ENCODE peak calls at places on chromosomes 2 and 18, in seven cellular contexts. R is IMR-90; O is CD4-positive, alpha-beta memory T cell; V is A549; A is spleen; L is mammary epithelial cell; G is CD8-positive, alpha-beta memory T cell. P is an unnamed sample.
A peak's percentile ranks its signal among the peaks of the same experiment; 100 is the strongest.

GRCh38 chr2:216721141-216721540 is 25.8 kb upstream of the IGFBP5 start:
- DNase-seq in V (no peak), R (no peak), A (no peak), L (no peak), G (no peak), O (no peak), P (no peak)

GRCh38 chr2:165647409-165647808 is 146.6 kb downstream of the GALNT3 start:
- DNase-seq in R (no peak), G (no peak), O (no peak), V (no peak), L (no peak), A (no peak), P (no peak)

GRCh38 chr2:29921560-29921915 is at the start of gene ALK:
- DNase-seq in A (peak; percentile 83), V (peak; percentile 87), L (peak; percentile 88), G (no peak), R (peak; percentile 59), O (peak; percentile 12), P (peak; percentile 95)

GRCh38 chr2:234453216-234453615 is 43.7 kb downstream of the ARL4C start:
- DNase-seq in G (no peak), A (no peak), V (no peak), L (peak; percentile 48), R (no peak), O (no peak), P (no peak)

GRCh38 chr2:128319773-128320608 is 1.3 kb upstream of the HS6ST1 start:
- DNase-seq in A (peak; percentile 85), G (no peak), V (no peak), R (no peak), L (no peak), O (no peak), P (no peak)

GRCh38 chr18:79680100-79680879 is 687 bp downstream of the CTDP1 start:
- DNase-seq in G (peak; percentile 57), O (peak; percentile 37), A (peak; percentile 93), L (peak; percentile 44), V (peak; percentile 51), R (peak; percentile 52), P (peak; percentile 76)

GRCh38 chr2:231421051-231421580 is 25.6 kb downstream of the B3GNT7 start:
- DNase-seq in G (no peak), A (peak; percentile 32), O (no peak), L (no peak), R (no peak), V (no peak), P (no peak)

GRCh38 chr2:11784747-11785610 is 38.5 kb downstream of the LPIN1 start:
- DNase-seq in A (peak; percentile 83), R (peak; percentile 63), O (peak; percentile 41), V (peak; percentile 65), L (peak; percentile 23), G (peak; percentile 13), P (peak; percentile 34)

GRCh38 chr18:33201509-33201926 is 239.0 kb downstream of the CCDC178 start:
- DNase-seq in V (no peak), G (no peak), A (no peak), O (no peak), R (no peak), L (peak; percentile 11), P (peak; percentile 20)

GRCh38 chr2:188811522-188811921 is 162.7 kb upstream of the COL3A1 start:
- DNase-seq in A (no peak), O (no peak), V (no peak), R (peak; percentile 81), L (peak; percentile 67), G (no peak), P (no peak)

GRCh38 chr2:30134582-30134981 is 12.2 kb upstream of the YPEL5 start:
- DNase-seq in O (no peak), R (no peak), A (no peak), L (no peak), V (no peak), G (no peak), P (no peak)

GRCh38 chr18:22221350-22221749 is 52.0 kb downstream of the GATA6 start:
- DNase-seq in L (no peak), A (no peak), G (peak; percentile 57), O (peak; percentile 6), R (no peak), V (no peak), P (no peak)

GRCh38 chr2:169363570-169364150 is 1.3 kb upstream of the LRP2 start:
- DNase-seq in G (peak; percentile 41), R (no peak), O (no peak), L (peak; percentile 1), V (peak; percentile 22), A (peak; percentile 79), P (peak; percentile 33)

GRCh38 chr18:48736316-48736715 is 197.5 kb downstream of the CTIF start:
- DNase-seq in G (no peak), A (no peak), L (no peak), V (no peak), O (no peak), R (no peak), P (no peak)

GRCh38 chr2:121080013-121080772 is 204.8 kb downstream of the TFCP2L1 start:
- DNase-seq in V (peak; percentile 56), A (no peak), O (peak; percentile 20), L (no peak), R (peak; percentile 34), G (no peak), P (peak; percentile 62)

GRCh38 chr2:173606619-173607305 is 252.1 kb downstream of the CDCA7 start:
- DNase-seq in V (no peak), L (no peak), G (no peak), A (no peak), R (no peak), O (no peak), P (no peak)

GRCh38 chr2:35822716-35823115 is 532.9 kb upstream of the CRIM1 start:
- DNase-seq in L (no peak), O (no peak), G (no peak), R (no peak), V (no peak), A (no peak), P (no peak)

GRCh38 chr18:12262748-12263147 is 8.6 kb downstream of the CIDEA start:
- DNase-seq in R (no peak), G (no peak), L (no peak), A (peak; percentile 64), V (no peak), O (no peak), P (no peak)

GRCh38 chr2:101961287-101962242 is 30.2 kb upstream of the IL1R2 start:
- DNase-seq in A (peak; percentile 83), L (no peak), G (no peak), O (no peak), R (peak; percentile 96), V (no peak), P (peak; percentile 54)

GRCh38 chr2:24009367-24009679 is 562 bp upstream of the MFSD2B start:
- DNase-seq in O (no peak), A (no peak), V (no peak), R (no peak), L (no peak), G (no peak), P (no peak)

GRCh38 chr2:31054383-31054782 is 83.9 kb downstream of the GALNT14 start:
- DNase-seq in A (no peak), O (no peak), V (no peak), L (no peak), R (no peak), G (no peak), P (no peak)

GRCh38 chr18:28729321-28729720 is 552.4 kb upstream of the CDH2 start:
- DNase-seq in V (no peak), O (no peak), G (no peak), A (no peak), L (peak; percentile 55), R (peak; percentile 45), P (no peak)

GRCh38 chr2:96427917-96428316 is 77.2 kb downstream of the NEURL3 start:
- DNase-seq in R (peak; percentile 70), G (no peak), A (no peak), V (peak; percentile 57), L (peak; percentile 96), O (no peak), P (no peak)

GRCh38 chr2:86044614-86045013 is 61.1 kb downstream of the POLR1A start:
- DNase-seq in O (no peak), A (no peak), R (no peak), V (no peak), L (no peak), G (no peak), P (no peak)

GRCh38 chr2:218645126-218645525 is 14.3 kb downstream of the ZNF142 start:
- DNase-seq in L (peak; percentile 40), R (peak; percentile 62), V (no peak), A (no peak), G (no peak), O (no peak), P (no peak)

GRCh38 chr2:218642786-218643185 is 16.6 kb downstream of the ZNF142 start:
- DNase-seq in O (no peak), A (no peak), R (no peak), V (no peak), L (no peak), G (no peak), P (no peak)

GRCh38 chr2:218643751-218644310 is 15.6 kb downstream of the ZNF142 start:
- DNase-seq in A (no peak), L (no peak), G (no peak), O (no peak), V (no peak), R (no peak), P (no peak)

GRCh38 chr2:218644721-218645120 is 14.7 kb downstream of the ZNF142 start:
- DNase-seq in R (no peak), O (no peak), V (no peak), L (no peak), A (no peak), G (no peak), P (peak; percentile 22)

DNA sequence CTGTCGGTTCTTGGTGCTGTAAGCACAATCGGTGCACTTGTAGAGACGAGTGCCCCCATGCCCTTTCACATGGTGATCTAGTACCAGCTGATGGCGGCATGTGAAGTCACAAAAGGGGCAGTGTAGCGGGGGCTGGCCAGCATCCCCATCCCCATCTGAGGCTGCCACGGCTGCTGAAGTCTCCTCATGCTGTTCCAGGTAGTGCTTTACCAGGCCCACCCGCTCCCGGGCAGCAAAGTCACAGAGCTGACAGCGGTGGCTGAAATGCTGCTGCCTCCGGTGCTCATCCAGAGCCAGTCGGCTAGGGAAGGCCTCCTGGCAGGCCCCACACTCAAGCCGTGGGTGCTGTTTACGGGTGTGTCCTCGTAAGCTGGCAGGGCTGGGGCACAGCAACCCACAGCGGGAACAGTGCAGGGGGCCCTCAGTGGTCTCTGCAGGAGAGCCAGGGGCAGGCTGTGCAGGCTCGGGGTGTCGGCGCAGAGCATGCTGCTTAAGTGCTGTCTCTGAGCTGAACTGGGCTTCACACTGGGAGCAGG is 17.2 kb downstream of the ZNF142 start:
- DNase-seq in G (no peak), R (no peak), V (no peak), L (no peak), A (no peak), O (no peak), P (no peak)
- H3K27ac ChIP-seq in G (no peak overlapping the region), R (no peak overlapping the region), V (no peak overlapping the region), L (no peak overlapping the region), A (no peak overlapping the region), O (no peak overlapping the region), P (no peak overlapping the region)

GRCh38 chr2:204110250-204111183 is 174.0 kb downstream of the ICOS start:
- DNase-seq in L (no peak), A (peak; percentile 79), V (no peak), G (peak; percentile 57), O (peak; percentile 33), R (no peak), P (no peak)
- H3K4me3 ChIP-seq in L (no peak overlapping the region), A (no peak overlapping the region), V (no peak overlapping the region), G (peak overlapping the region; percentile 53), O (peak overlapping the region; percentile 22), R (no peak overlapping the region), P (no peak overlapping the region)

GRCh38 chr18:7272268-7273049 is 41.6 kb downstream of the LRRC30 start:
- DNase-seq in G (no peak), V (peak; percentile 33), L (peak; percentile 56), A (no peak), O (no peak), R (peak; percentile 61), P (peak; percentile 75)
- H3K27ac ChIP-seq in G (no peak overlapping the region), V (peak overlapping the region; percentile 69), L (no peak overlapping the region), A (peak overlapping the region; percentile 73), O (no peak overlapping the region), R (no peak overlapping the region), P (no peak overlapping the region)

GRCh38 chr2:222423632-222424280 is 587 bp upstream of the SGPP2 start:
- DNase-seq in R (no peak), L (peak; percentile 66), O (peak; percentile 36), V (no peak), G (peak; percentile 25), A (no peak), P (no peak)
- H3K4me3 ChIP-seq in R (no peak overlapping the region), L (peak overlapping the region; percentile 10), O (peak overlapping the region; percentile 63), V (peak overlapping the region; percentile 67), G (peak overlapping the region; percentile 56), A (peak overlapping the region; percentile 49), P (no peak overlapping the region)